ENCODE peak calls at places on chromosomes 11 and 22, in ten cellular contexts. One of them, this sample, is unnamed.

GRCh38 chr22:48342016-48342415 is 1485.7 kb downstream of the BRD1 start:
- DNase-seq in fibroblast of the aortic adventitia: no peak
- DNase-seq in B cell: no peak
- DNase-seq in dorsolateral prefrontal cortex: no peak
- DNase-seq in A172: no peak
- DNase-seq in mesenchymal stem cell: no peak
- DNase-seq in foreskin fibroblast: no peak
- DNase-seq in cardiac muscle cell: no peak
- DNase-seq in astrocyte: no peak
- DNase-seq in endothelial cell: no peak
- DNase-seq in this sample: no peak

GRCh38 chr22:49592780-49593501 is 234.7 kb downstream of the BRD1 start:
- DNase-seq in fibroblast of the aortic adventitia: no peak
- DNase-seq in B cell: no peak
- DNase-seq in dorsolateral prefrontal cortex: no peak
- DNase-seq in A172: peak; percentile 8
- DNase-seq in mesenchymal stem cell: no peak
- DNase-seq in foreskin fibroblast: no peak
- DNase-seq in cardiac muscle cell: no peak
- DNase-seq in astrocyte: no peak
- DNase-seq in endothelial cell: no peak
- DNase-seq in this sample: no peak

GRCh38 chr11:69617220-69617619 is 23.7 kb upstream of the CCND1 start:
- DNase-seq in fibroblast of the aortic adventitia: no peak
- DNase-seq in B cell: no peak
- DNase-seq in dorsolateral prefrontal cortex: no peak
- DNase-seq in A172: no peak
- DNase-seq in mesenchymal stem cell: no peak
- DNase-seq in foreskin fibroblast: no peak
- DNase-seq in cardiac muscle cell: no peak
- DNase-seq in astrocyte: no peak
- DNase-seq in endothelial cell: no peak
- DNase-seq in this sample: no peak

GRCh38 chr11:45089845-45090499 is 56.5 kb upstream of the PRDM11 start:
- DNase-seq in fibroblast of the aortic adventitia: peak; percentile 60
- DNase-seq in B cell: no peak
- DNase-seq in dorsolateral prefrontal cortex: no peak
- DNase-seq in A172: peak; percentile 41
- DNase-seq in mesenchymal stem cell: peak; percentile 76
- DNase-seq in foreskin fibroblast: peak; percentile 43
- DNase-seq in cardiac muscle cell: no peak
- DNase-seq in astrocyte: peak; percentile 51
- DNase-seq in endothelial cell: no peak
- DNase-seq in this sample: no peak

GRCh38 chr11:95301497-95301896 is 70.5 kb upstream of the SESN3 start:
- DNase-seq in fibroblast of the aortic adventitia: peak; percentile 68
- DNase-seq in B cell: no peak
- DNase-seq in dorsolateral prefrontal cortex: no peak
- DNase-seq in A172: no peak
- DNase-seq in mesenchymal stem cell: no peak
- DNase-seq in foreskin fibroblast: peak; percentile 25
- DNase-seq in cardiac muscle cell: no peak
- DNase-seq in astrocyte: peak; percentile 71
- DNase-seq in endothelial cell: no peak
- DNase-seq in this sample: no peak

GRCh38 chr11:47328449-47329390 is 23.8 kb downstream of the MYBPC3 start:
- DNase-seq in fibroblast of the aortic adventitia: no peak
- DNase-seq in B cell: peak; percentile 66
- DNase-seq in dorsolateral prefrontal cortex: no peak
- DNase-seq in A172: no peak
- DNase-seq in mesenchymal stem cell: no peak
- DNase-seq in foreskin fibroblast: no peak
- DNase-seq in cardiac muscle cell: no peak
- DNase-seq in astrocyte: no peak
- DNase-seq in endothelial cell: no peak
- DNase-seq in this sample: peak; percentile 51

GRCh38 chr11:87301785-87302540 is 264.2 kb downstream of the TMEM135 start:
- DNase-seq in fibroblast of the aortic adventitia: no peak
- DNase-seq in B cell: no peak
- DNase-seq in dorsolateral prefrontal cortex: no peak
- DNase-seq in A172: no peak
- DNase-seq in mesenchymal stem cell: no peak
- DNase-seq in foreskin fibroblast: no peak
- DNase-seq in cardiac muscle cell: no peak
- DNase-seq in astrocyte: no peak
- DNase-seq in endothelial cell: no peak
- DNase-seq in this sample: no peak

GRCh38 chr11:34263462-34264186 is 94.2 kb downstream of the ABTB2 start:
- DNase-seq in fibroblast of the aortic adventitia: peak; percentile 84
- DNase-seq in B cell: no peak
- DNase-seq in dorsolateral prefrontal cortex: no peak
- DNase-seq in A172: peak; percentile 94
- DNase-seq in mesenchymal stem cell: peak; percentile 22
- DNase-seq in foreskin fibroblast: peak; percentile 77
- DNase-seq in cardiac muscle cell: no peak
- DNase-seq in astrocyte: peak; percentile 88
- DNase-seq in endothelial cell: no peak
- DNase-seq in this sample: no peak

GRCh38 chr22:40509401-40510134 is 127.0 kb downstream of the MRTFA start:
- DNase-seq in fibroblast of the aortic adventitia: peak; percentile 99
- DNase-seq in B cell: no peak
- DNase-seq in dorsolateral prefrontal cortex: no peak
- DNase-seq in A172: no peak
- DNase-seq in mesenchymal stem cell: peak; percentile 95
- DNase-seq in foreskin fibroblast: peak; percentile 78
- DNase-seq in cardiac muscle cell: no peak
- DNase-seq in astrocyte: peak; percentile 95
- DNase-seq in endothelial cell: no peak
- DNase-seq in this sample: no peak

GRCh38 chr22:46465793-46466192 is 71.6 kb downstream of the CELSR1 start:
- DNase-seq in fibroblast of the aortic adventitia: no peak
- DNase-seq in B cell: no peak
- DNase-seq in dorsolateral prefrontal cortex: no peak
- DNase-seq in A172: no peak
- DNase-seq in mesenchymal stem cell: no peak
- DNase-seq in foreskin fibroblast: no peak
- DNase-seq in cardiac muscle cell: no peak
- DNase-seq in astrocyte: no peak
- DNase-seq in endothelial cell: no peak
- DNase-seq in this sample: no peak

GRCh38 chr11:37504925-37505324 is 906.9 kb upstream of the RAG2 start:
- DNase-seq in fibroblast of the aortic adventitia: peak; percentile 96
- DNase-seq in B cell: no peak
- DNase-seq in dorsolateral prefrontal cortex: no peak
- DNase-seq in A172: peak; percentile 55
- DNase-seq in mesenchymal stem cell: peak; percentile 73
- DNase-seq in foreskin fibroblast: peak; percentile 96
- DNase-seq in cardiac muscle cell: no peak
- DNase-seq in astrocyte: peak; percentile 97
- DNase-seq in endothelial cell: no peak
- DNase-seq in this sample: no peak

GRCh38 chr11:96213500-96213899 is 129.5 kb downstream of the MAML2 start:
- DNase-seq in fibroblast of the aortic adventitia: peak; percentile 90
- DNase-seq in B cell: no peak
- DNase-seq in dorsolateral prefrontal cortex: no peak
- DNase-seq in A172: peak; percentile 76
- DNase-seq in mesenchymal stem cell: peak; percentile 90
- DNase-seq in foreskin fibroblast: peak; percentile 76
- DNase-seq in cardiac muscle cell: no peak
- DNase-seq in astrocyte: peak; percentile 91
- DNase-seq in endothelial cell: no peak
- DNase-seq in this sample: no peak

GRCh38 chr11:85813721-85814120 is 2.8 kb upstream of the SYTL2 start:
- DNase-seq in fibroblast of the aortic adventitia: no peak
- DNase-seq in B cell: no peak
- DNase-seq in dorsolateral prefrontal cortex: no peak
- DNase-seq in A172: no peak
- DNase-seq in mesenchymal stem cell: no peak
- DNase-seq in foreskin fibroblast: no peak
- DNase-seq in cardiac muscle cell: no peak
- DNase-seq in astrocyte: no peak
- DNase-seq in endothelial cell: no peak
- DNase-seq in this sample: no peak

GRCh38 chr11:44694443-44694842 is 32.3 kb upstream of the TSPAN18 start:
- DNase-seq in fibroblast of the aortic adventitia: no peak
- DNase-seq in B cell: no peak
- DNase-seq in dorsolateral prefrontal cortex: no peak
- DNase-seq in A172: no peak
- DNase-seq in mesenchymal stem cell: no peak
- DNase-seq in foreskin fibroblast: no peak
- DNase-seq in cardiac muscle cell: no peak
- DNase-seq in astrocyte: no peak
- DNase-seq in endothelial cell: no peak
- DNase-seq in this sample: no peak

GRCh38 chr11:134116210-134116609 is 47.3 kb downstream of the JAM3 start:
- DNase-seq in fibroblast of the aortic adventitia: no peak
- DNase-seq in B cell: no peak
- DNase-seq in dorsolateral prefrontal cortex: no peak
- DNase-seq in A172: no peak
- DNase-seq in mesenchymal stem cell: no peak
- DNase-seq in foreskin fibroblast: no peak
- DNase-seq in cardiac muscle cell: no peak
- DNase-seq in astrocyte: no peak
- DNase-seq in endothelial cell: no peak
- DNase-seq in this sample: no peak

GRCh38 chr11:17598700-17599459 is 51.8 kb downstream of the OTOG start:
- DNase-seq in fibroblast of the aortic adventitia: peak; percentile 63
- DNase-seq in B cell: peak; percentile 53
- DNase-seq in dorsolateral prefrontal cortex: peak; percentile 74
- DNase-seq in A172: peak; percentile 56
- DNase-seq in mesenchymal stem cell: peak; percentile 57
- DNase-seq in foreskin fibroblast: peak; percentile 84
- DNase-seq in cardiac muscle cell: peak; percentile 86
- DNase-seq in astrocyte: peak; percentile 18
- DNase-seq in endothelial cell: peak; percentile 90
- DNase-seq in this sample: peak; percentile 32

GRCh38 chr22:19994851-19995610 is 21.6 kb downstream of the ARVCF start:
- DNase-seq in fibroblast of the aortic adventitia: no peak
- DNase-seq in B cell: no peak
- DNase-seq in dorsolateral prefrontal cortex: no peak
- DNase-seq in A172: no peak
- DNase-seq in mesenchymal stem cell: no peak
- DNase-seq in foreskin fibroblast: no peak
- DNase-seq in cardiac muscle cell: no peak
- DNase-seq in astrocyte: peak; percentile 71
- DNase-seq in endothelial cell: no peak
- DNase-seq in this sample: no peak

GRCh38 chr11:132632641-132633124 is 899.6 kb downstream of the OPCML start:
- DNase-seq in fibroblast of the aortic adventitia: peak; percentile 70
- DNase-seq in B cell: no peak
- DNase-seq in dorsolateral prefrontal cortex: no peak
- DNase-seq in A172: peak; percentile 93
- DNase-seq in mesenchymal stem cell: peak; percentile 98
- DNase-seq in foreskin fibroblast: peak; percentile 98
- DNase-seq in cardiac muscle cell: no peak
- DNase-seq in astrocyte: peak; percentile 99
- DNase-seq in endothelial cell: no peak
- DNase-seq in this sample: no peak

GRCh38 chr11:101974255-101974654 is 57.9 kb upstream of the ANGPTL5 start:
- DNase-seq in fibroblast of the aortic adventitia: peak; percentile 32
- DNase-seq in B cell: no peak
- DNase-seq in dorsolateral prefrontal cortex: no peak
- DNase-seq in A172: no peak
- DNase-seq in mesenchymal stem cell: peak; percentile 14
- DNase-seq in foreskin fibroblast: peak; percentile 59
- DNase-seq in cardiac muscle cell: no peak
- DNase-seq in astrocyte: no peak
- DNase-seq in endothelial cell: no peak
- DNase-seq in this sample: no peak

GRCh38 chr22:20298110-20298802 is 21.6 kb downstream of the DGCR6L start:
- DNase-seq in fibroblast of the aortic adventitia: no peak
- DNase-seq in B cell: no peak
- DNase-seq in dorsolateral prefrontal cortex: no peak
- DNase-seq in A172: no peak
- DNase-seq in mesenchymal stem cell: no peak
- DNase-seq in foreskin fibroblast: no peak
- DNase-seq in cardiac muscle cell: no peak
- DNase-seq in astrocyte: no peak
- DNase-seq in endothelial cell: no peak
- DNase-seq in this sample: no peak

GRCh38 chr11:108253176-108253575 is 30.3 kb downstream of the ATM start:
- DNase-seq in fibroblast of the aortic adventitia: peak; percentile 4
- DNase-seq in B cell: no peak
- DNase-seq in dorsolateral prefrontal cortex: no peak
- DNase-seq in A172: peak; percentile 5
- DNase-seq in mesenchymal stem cell: peak; percentile 25
- DNase-seq in foreskin fibroblast: peak; percentile 27
- DNase-seq in cardiac muscle cell: no peak
- DNase-seq in astrocyte: peak; percentile 28
- DNase-seq in endothelial cell: no peak
- DNase-seq in this sample: no peak

GRCh38 chr11:18727499-18728236 is 1.7 kb upstream of the IGSF22 start:
- DNase-seq in fibroblast of the aortic adventitia: peak; percentile 20
- DNase-seq in B cell: peak; percentile 47
- DNase-seq in dorsolateral prefrontal cortex: no peak
- DNase-seq in A172: peak; percentile 30
- DNase-seq in mesenchymal stem cell: peak; percentile 48
- DNase-seq in foreskin fibroblast: peak; percentile 60
- DNase-seq in cardiac muscle cell: peak; percentile 65
- DNase-seq in astrocyte: no peak
- DNase-seq in endothelial cell: peak; percentile 77
- DNase-seq in this sample: no peak

GRCh38 chr11:91773090-91773489 is 451.5 kb upstream of the FAT3 start:
- DNase-seq in fibroblast of the aortic adventitia: no peak
- DNase-seq in B cell: no peak
- DNase-seq in dorsolateral prefrontal cortex: no peak
- DNase-seq in A172: no peak
- DNase-seq in mesenchymal stem cell: peak; percentile 34
- DNase-seq in foreskin fibroblast: no peak
- DNase-seq in cardiac muscle cell: no peak
- DNase-seq in astrocyte: no peak
- DNase-seq in endothelial cell: peak; percentile 11
- DNase-seq in this sample: no peak

GRCh38 chr11:66842501-66842895 is 743 bp upstream of the RCE1 start:
- DNase-seq in fibroblast of the aortic adventitia: no peak
- DNase-seq in B cell: no peak
- DNase-seq in dorsolateral prefrontal cortex: no peak
- DNase-seq in A172: no peak
- DNase-seq in mesenchymal stem cell: no peak
- DNase-seq in foreskin fibroblast: no peak
- DNase-seq in cardiac muscle cell: no peak
- DNase-seq in astrocyte: no peak
- DNase-seq in endothelial cell: no peak
- DNase-seq in this sample: no peak

GRCh38 chr11:123509737-123510578 is 79.9 kb downstream of the GRAMD1B start:
- DNase-seq in fibroblast of the aortic adventitia: peak; percentile 81
- DNase-seq in B cell: no peak
- DNase-seq in dorsolateral prefrontal cortex: peak; percentile 64
- DNase-seq in A172: peak; percentile 84
- DNase-seq in mesenchymal stem cell: peak; percentile 77
- DNase-seq in foreskin fibroblast: peak; percentile 54
- DNase-seq in cardiac muscle cell: peak; percentile 65
- DNase-seq in astrocyte: peak; percentile 85
- DNase-seq in endothelial cell: peak; percentile 59
- DNase-seq in this sample: no peak